ENCODE peak calls at places on chromosomes 3 and 15, in nine cellular contexts. E is adrenal gland, W is ovary, V is transverse colon, Z is endothelial cell of umbilical vein, Q is IMR-90, O is A549, F is heart left ventricle, H is uterus. I is an unnamed sample.

GRCh38 chr15:65829150-65829764 is 37.2 kb upstream of the DENND4A start:
- DNase-seq in E (no peak), W (no peak), V (no peak), Z (peak), Q (peak), O (peak), F (no peak), H (no peak), I (peak)

GRCh38 chr3:176872771-176873209 is 324.5 kb downstream of the TBL1XR1 start:
- DNase-seq in E (peak), W (peak), V (peak), Z (peak), Q (peak), O (no peak), F (no peak), H (no peak), I (peak)

GRCh38 chr3:119812491-119813058 is 30.7 kb downstream of the NR1I2 start:
- DNase-seq in E (no peak), W (no peak), V (no peak), Z (no peak), Q (no peak), O (no peak), F (no peak), H (no peak), I (no peak)

GRCh38 chr3:24986635-24987034 is 441.4 kb upstream of the RARB start:
- DNase-seq in E (no peak), W (no peak), V (no peak), Z (no peak), Q (no peak), O (no peak), F (no peak), H (no peak), I (no peak)

GRCh38 chr3:42094992-42095391 is 3.8 kb downstream of the TRAK1 start:
- DNase-seq in E (no peak), W (no peak), V (no peak), Z (no peak), Q (no peak), O (no peak), F (peak), H (no peak), I (no peak)

GRCh38 chr3:107068980-107069379 is 308.3 kb upstream of the CCDC54 start:
- DNase-seq in E (no peak), W (no peak), V (no peak), Z (peak), Q (peak), O (no peak), F (no peak), H (no peak), I (no peak)

GRCh38 chr3:111571272-111571671 is 23.9 kb downstream of the ZBED2 start:
- DNase-seq in E (no peak), W (no peak), V (no peak), Z (no peak), Q (no peak), O (no peak), F (no peak), H (no peak), I (no peak)

GRCh38 chr3:64022451-64023186 is 675 bp downstream of the PSMD6 start:
- DNase-seq in E (peak), W (no peak), V (no peak), Z (peak), Q (no peak), O (no peak), F (no peak), H (no peak), I (no peak)

GRCh38 chr3:179348325-179349013 is 960 bp downstream of the MFN1 start:
- DNase-seq in E (no peak), W (no peak), V (no peak), Z (peak), Q (no peak), O (no peak), F (no peak), H (no peak), I (no peak)

GRCh38 chr3:194565597-194566190 is 67.5 kb downstream of the TMEM44 start:
- DNase-seq in E (no peak), W (no peak), V (no peak), Z (no peak), Q (peak), O (no peak), F (no peak), H (no peak), I (no peak)

GRCh38 chr15:32641517-32642059 is at the start of gene SCG5:
- DNase-seq in E (peak), W (peak), V (peak), Z (peak), Q (peak), O (no peak), F (no peak), H (no peak), I (no peak)

GRCh38 chr3:196431193-196432136 is 762 bp downstream of the UBXN7 start:
- DNase-seq in E (peak), W (peak), V (peak), Z (peak), Q (peak), O (peak), F (peak), H (peak), I (peak)

GRCh38 chr3:116253511-116253910 is 191.8 kb downstream of the LSAMP start:
- DNase-seq in E (no peak), W (no peak), V (no peak), Z (no peak), Q (no peak), O (no peak), F (no peak), H (no peak), I (no peak)

GRCh38 chr15:88243895-88244787 is 12.4 kb downstream of the NTRK3 start:
- DNase-seq in E (no peak), W (no peak), V (no peak), Z (peak), Q (peak), O (peak), F (no peak), H (no peak), I (no peak)

GRCh38 chr15:68334661-68335124 is 57.1 kb downstream of the FEM1B start:
- DNase-seq in E (peak), W (no peak), V (no peak), Z (no peak), Q (peak), O (no peak), F (no peak), H (no peak), I (no peak)

GRCh38 chr3:176814252-176814651 is 383.0 kb downstream of the TBL1XR1 start:
- DNase-seq in E (peak), W (peak), V (peak), Z (peak), Q (peak), O (peak), F (peak), H (no peak), I (no peak)

GRCh38 chr3:101381809-101382208 is 61.4 kb upstream of the IMPG2 start:
- DNase-seq in E (no peak), W (no peak), V (no peak), Z (peak), Q (peak), O (no peak), F (no peak), H (no peak), I (no peak)

GRCh38 chr3:73765878-73766564 is 141.3 kb upstream of the PDZRN3 start:
- DNase-seq in E (no peak), W (no peak), V (no peak), Z (no peak), Q (no peak), O (no peak), F (no peak), H (no peak), I (no peak)

GRCh38 chr15:84752195-84752594 is 3.8 kb downstream of the ZNF592 start:
- DNase-seq in E (no peak), W (no peak), V (no peak), Z (no peak), Q (no peak), O (no peak), F (no peak), H (no peak), I (no peak)

GRCh38 chr3:184635126-184635525 is 73.5 kb downstream of the EPHB3 start:
- DNase-seq in E (no peak), W (no peak), V (no peak), Z (no peak), Q (no peak), O (no peak), F (peak), H (no peak), I (no peak)

GRCh38 chr3:193229851-193230250 is 11.2 kb upstream of the PLAAT1 start:
- DNase-seq in E (no peak), W (no peak), V (no peak), Z (peak), Q (no peak), O (no peak), F (no peak), H (no peak), I (no peak)

GRCh38 chr3:88595025-88595424 is 445.3 kb downstream of the C3orf38 start:
- DNase-seq in E (no peak), W (no peak), V (no peak), Z (no peak), Q (no peak), O (no peak), F (no peak), H (no peak), I (no peak)

GRCh38 chr15:78205856-78206255 is 28.5 kb downstream of the ACSBG1 start:
- DNase-seq in E (no peak), W (no peak), V (no peak), Z (no peak), Q (no peak), O (no peak), F (no peak), H (no peak), I (peak)

GRCh38 chr3:170499562-170500156 is 81.0 kb downstream of the CLDN11 start:
- DNase-seq in E (peak), W (peak), V (peak), Z (peak), Q (peak), O (peak), F (no peak), H (no peak), I (no peak)

DNA sequence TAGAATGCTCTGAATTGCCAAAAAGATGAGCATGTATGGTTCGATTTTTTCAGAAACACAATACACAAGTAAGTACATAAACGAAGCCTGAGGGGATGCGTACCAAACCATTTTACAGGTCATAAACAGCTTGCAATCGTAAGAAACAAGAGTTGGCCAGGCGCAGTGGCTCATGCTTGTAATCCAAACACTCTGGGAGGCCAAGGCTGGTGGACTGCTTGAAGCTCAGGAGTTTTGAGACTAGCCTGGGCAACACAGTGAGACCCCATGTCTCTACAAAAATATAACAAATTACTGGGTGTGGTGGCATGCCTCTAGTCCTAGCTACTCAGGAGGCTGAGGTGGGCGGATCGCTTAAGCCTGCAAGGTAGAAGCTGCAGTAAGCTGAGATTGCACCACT is 13.4 kb downstream of the TRA2B start:
- DNase-seq in E (no peak), W (no peak), V (no peak), Z (no peak), Q (no peak), O (no peak), F (no peak), H (no peak), I (no peak)
- H3K4me3 ChIP-seq in E (no peak), W (no peak), V (no peak), Z (no peak), Q (no peak), O (no peak), F (no peak), H (no peak), I (no peak)

DNA sequence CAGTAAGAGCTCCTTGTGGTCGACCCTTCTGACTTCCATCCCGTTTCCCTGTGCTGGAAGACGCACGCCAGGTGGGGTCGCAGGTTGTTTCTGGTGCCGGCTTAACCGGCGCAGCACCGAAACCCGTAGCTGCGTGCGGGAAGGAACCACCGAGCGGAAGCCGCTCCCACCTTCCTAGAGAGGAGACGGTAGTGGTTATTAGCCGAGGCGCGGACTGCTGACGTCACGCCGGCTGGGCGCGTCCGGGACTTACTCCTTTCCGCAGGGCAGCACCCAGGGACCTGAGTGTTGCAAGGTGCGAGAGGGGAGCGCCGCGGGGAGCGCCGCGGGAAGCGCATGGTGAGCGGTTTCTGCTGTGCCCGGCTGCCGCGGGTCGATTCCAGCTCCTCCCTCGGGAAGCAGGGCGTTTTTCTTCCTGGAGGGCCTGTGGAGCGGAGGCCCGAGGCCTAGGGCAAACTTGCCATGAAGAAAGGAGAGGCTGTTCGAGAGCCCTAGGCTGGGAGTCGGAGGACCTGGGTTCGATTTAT is at the start of gene ZNF501:
- DNase-seq in E (peak), W (peak), V (peak), Z (peak), Q (peak), O (no peak), F (peak), H (peak), I (peak)
- TF ChIP-seq POLR2A in E (peak), W (peak), V (peak), Z (peak), Q (no peak), O (no peak), F (no peak), H (peak), I (no peak)

GRCh38 chr15:101437618-101438481 is 51.7 kb downstream of the PCSK6 start:
- DNase-seq in E (no peak), W (no peak), V (no peak), Z (no peak), Q (no peak), O (no peak), F (no peak), H (no peak), I (peak)

GRCh38 chr15:101439285-101439919 is 50.1 kb downstream of the PCSK6 start:
- DNase-seq in E (no peak), W (no peak), V (no peak), Z (no peak), Q (no peak), O (no peak), F (no peak), H (no peak), I (peak)

GRCh38 chr15:101437209-101437608 is 52.3 kb downstream of the PCSK6 start:
- DNase-seq in E (no peak), W (no peak), V (no peak), Z (no peak), Q (no peak), O (peak), F (no peak), H (no peak), I (peak)

GRCh38 chr15:101439920-101440319 is 49.6 kb downstream of the PCSK6 start:
- DNase-seq in E (no peak), W (no peak), V (no peak), Z (no peak), Q (peak), O (no peak), F (no peak), H (no peak), I (peak)

GRCh38 chr15:101438482-101439284 is 50.8 kb downstream of the PCSK6 start:
- DNase-seq in E (no peak), W (peak), V (no peak), Z (no peak), Q (no peak), O (no peak), F (no peak), H (no peak), I (peak)
- TF ChIP-seq CTCF in E (no peak), W (no peak), V (no peak), Z (no peak), Q (no peak), O (no peak), F (no peak), H (no peak), I (no peak)

DNA sequence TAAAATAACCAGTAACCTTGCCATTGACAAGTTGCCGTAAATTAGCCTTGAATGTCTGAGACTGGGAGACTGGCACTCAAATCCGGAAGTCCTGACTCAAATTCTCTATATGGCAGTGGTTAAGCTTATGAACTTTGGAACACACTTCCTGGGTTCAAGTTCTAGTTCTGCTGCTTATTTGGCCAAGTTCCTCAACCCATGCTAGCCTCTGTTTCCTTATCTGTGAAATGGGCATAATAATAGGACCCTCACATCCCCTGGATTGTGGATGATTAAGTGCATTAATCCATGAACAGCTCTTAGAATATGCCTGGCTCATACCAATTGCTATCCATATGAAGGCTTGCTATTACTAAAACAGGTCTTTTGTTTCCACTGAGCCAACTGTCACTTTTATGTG is 311.5 kb downstream of the EDEM1 start:
- DNase-seq in E (no peak), W (no peak), V (no peak), Z (no peak), Q (no peak), O (no peak), F (no peak), H (no peak), I (no peak)
- H3K4me3 ChIP-seq in E (no peak), W (no peak), V (no peak), Z (no peak), Q (no peak), O (no peak), F (no peak), H (no peak), I (no peak)

GRCh38 chr3:160398820-160399346 is at the start of gene IFT80:
- DNase-seq in E (peak), W (peak), V (peak), Z (peak), Q (peak), O (peak), F (peak), H (peak), I (peak)
- TF ChIP-seq POLR2A in E (no peak), W (peak), V (no peak), Z (peak), Q (no peak), O (peak), F (no peak), H (peak), I (no peak)

DNA sequence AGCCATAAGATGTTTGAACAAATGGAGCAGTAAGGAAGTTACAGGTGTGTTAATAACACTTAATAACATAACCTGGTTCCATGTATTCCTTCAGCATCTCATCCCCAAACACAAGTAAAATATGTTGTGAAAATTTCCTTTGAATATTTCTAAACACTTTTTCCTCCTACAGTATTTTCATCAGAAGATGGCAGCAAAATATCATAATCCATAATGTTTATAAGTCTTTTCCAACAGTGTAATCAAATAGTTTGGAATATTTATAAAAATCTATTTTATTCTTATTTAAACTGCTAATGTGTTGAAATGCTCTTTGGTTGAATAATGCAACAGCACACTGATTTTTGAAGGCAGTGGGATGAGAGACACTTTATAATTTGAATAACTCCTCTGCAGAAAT is 1020.5 kb downstream of the OTOL1 start:
- DNase-seq in E (no peak), W (no peak), V (no peak), Z (no peak), Q (no peak), O (no peak), F (no peak), H (no peak), I (no peak)
- TF ChIP-seq CTCF in E (no peak), W (no peak), V (no peak), Z (no peak), Q (peak), O (peak), F (no peak), H (no peak), I (no peak)

GRCh38 chr15:75791337-75791713 is 51.9 kb upstream of the UBE2Q2 start:
- DNase-seq in E (no peak), W (no peak), V (no peak), Z (no peak), Q (no peak), O (no peak), F (no peak), H (no peak), I (no peak)

GRCh38 chr15:75790631-75791336 is 52.5 kb upstream of the UBE2Q2 start:
- DNase-seq in E (no peak), W (no peak), V (no peak), Z (no peak), Q (no peak), O (no peak), F (no peak), H (no peak), I (no peak)

GRCh38 chr15:75782926-75783325 is 60.3 kb upstream of the UBE2Q2 start:
- DNase-seq in E (no peak), W (no peak), V (no peak), Z (no peak), Q (no peak), O (no peak), F (no peak), H (no peak), I (no peak)

GRCh38 chr15:75786564-75786925 is 56.7 kb upstream of the UBE2Q2 start:
- DNase-seq in E (no peak), W (no peak), V (no peak), Z (no peak), Q (no peak), O (no peak), F (no peak), H (no peak), I (no peak)

GRCh38 chr15:75785771-75786563 is 57.3 kb upstream of the UBE2Q2 start:
- DNase-seq in E (no peak), W (no peak), V (no peak), Z (peak), Q (no peak), O (no peak), F (no peak), H (no peak), I (no peak)
- H3K4me3 ChIP-seq in E (no peak), W (no peak), V (no peak), Z (no peak), Q (no peak), O (no peak), F (no peak), H (no peak), I (no peak)

DNA sequence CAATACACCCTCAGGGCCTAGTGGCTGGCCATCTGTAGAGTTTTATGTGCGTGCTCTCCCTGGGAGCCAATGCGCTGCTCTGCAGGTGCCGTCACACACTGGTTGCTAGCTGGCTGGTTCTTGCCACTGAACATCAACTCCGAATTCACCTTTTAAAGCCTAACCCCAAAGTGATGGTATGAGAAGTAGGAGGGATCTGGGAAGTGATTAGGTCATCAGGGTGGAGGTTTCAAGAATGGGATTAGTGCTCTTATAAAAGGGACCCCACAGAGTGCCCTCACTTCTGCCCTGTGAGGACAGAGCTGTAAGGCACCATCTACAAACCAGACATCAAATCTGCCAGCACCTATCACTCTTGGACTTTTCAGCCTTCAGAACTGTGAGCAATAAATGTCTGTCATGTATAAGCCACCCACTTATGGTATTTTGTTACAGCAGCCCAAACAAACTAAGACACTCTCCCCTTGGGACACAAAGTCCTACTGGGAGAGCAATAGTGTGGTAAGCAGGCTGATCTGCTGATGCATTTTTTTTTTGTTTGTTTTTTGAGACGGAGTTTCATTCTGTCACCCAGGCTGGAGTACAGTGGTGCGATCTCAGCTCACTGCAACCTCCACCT is 20.3 kb downstream of the RGMA start:
- DNase-seq in E (no peak), W (no peak), V (no peak), Z (no peak), Q (no peak), O (no peak), F (no peak), H (no peak), I (no peak)
- TF ChIP-seq POLR2A in E (no peak), W (no peak), V (no peak), Z (no peak), Q (no peak), O (no peak), F (no peak), H (no peak), I (no peak)

GRCh38 chr3:10746001-10746400 is 70.0 kb upstream of the SLC6A11 start:
- DNase-seq in E (no peak), W (no peak), V (no peak), Z (no peak), Q (no peak), O (no peak), F (no peak), H (no peak), I (no peak)

GRCh38 chr3:10743366-10744097 is 72.5 kb upstream of the SLC6A11 start:
- DNase-seq in E (no peak), W (no peak), V (no peak), Z (no peak), Q (no peak), O (no peak), F (no peak), H (no peak), I (no peak)

GRCh38 chr3:10742031-10742671 is 73.9 kb upstream of the SLC6A11 start:
- DNase-seq in E (no peak), W (no peak), V (no peak), Z (no peak), Q (no peak), O (no peak), F (no peak), H (no peak), I (no peak)

GRCh38 chr3:10745392-10745791 is 70.6 kb upstream of the SLC6A11 start:
- DNase-seq in E (no peak), W (no peak), V (no peak), Z (no peak), Q (no peak), O (no peak), F (no peak), H (no peak), I (no peak)

GRCh38 chr3:10744098-10744465 is 71.9 kb upstream of the SLC6A11 start:
- DNase-seq in E (no peak), W (no peak), V (no peak), Z (no peak), Q (no peak), O (no peak), F (no peak), H (no peak), I (no peak)
- TF ChIP-seq CTCF in E (no peak), W (no peak), V (no peak), Z (no peak), Q (peak), O (peak), F (no peak), H (no peak), I (no peak)